ENCODE peak calls at places on chromosome 16, in eight cellular contexts. X is adrenal gland, E is A549, D is IMR-90, Z is prostate gland, A is Peyer's patch, L is gastrocnemius medialis, U is body of pancreas. R is an unnamed sample.

GRCh38 chr16:86508947-86509758 is 1.2 kb upstream of the FOXF1 start:
- DNase-seq in X (no peak), E (no peak), D (peak), Z (no peak), A (no peak), L (no peak), U (peak), R (peak)

GRCh38 chr16:22189473-22190168 is 16.5 kb upstream of the EEF2K start:
- DNase-seq in X (peak), E (no peak), D (peak), Z (peak), A (peak), L (peak), U (peak), R (peak)

GRCh38 chr16:64996641-64997040 is 125.2 kb downstream of the CDH11 start:
- DNase-seq in X (no peak), E (no peak), D (no peak), Z (no peak), A (no peak), L (no peak), U (no peak), R (no peak)

GRCh38 chr16:10558746-10559641 is 21.4 kb downstream of the EMP2 start:
- DNase-seq in X (peak), E (no peak), D (no peak), Z (peak), A (no peak), L (peak), U (peak), R (peak)

GRCh38 chr16:57887711-57888110 is 83.2 kb downstream of the CNGB1 start:
- DNase-seq in X (no peak), E (no peak), D (no peak), Z (no peak), A (no peak), L (no peak), U (no peak), R (no peak)

GRCh38 chr16:24853830-24854229 is 8.1 kb downstream of the SLC5A11 start:
- DNase-seq in X (no peak), E (peak), D (peak), Z (peak), A (no peak), L (no peak), U (no peak), R (no peak)

GRCh38 chr16:17839272-17839671 is 368.5 kb upstream of the XYLT1 start:
- DNase-seq in X (no peak), E (no peak), D (no peak), Z (no peak), A (no peak), L (no peak), U (no peak), R (no peak)

GRCh38 chr16:77579283-77579985 is 142.9 kb upstream of the NUDT7 start:
- DNase-seq in X (no peak), E (no peak), D (peak), Z (no peak), A (no peak), L (no peak), U (no peak), R (no peak)

GRCh38 chr16:13629704-13630103 is 290.2 kb upstream of the ERCC4 start:
- DNase-seq in X (no peak), E (no peak), D (no peak), Z (no peak), A (no peak), L (no peak), U (no peak), R (no peak)

GRCh38 chr16:56419740-56420548 is 5.4 kb downstream of the AMFR start:
- DNase-seq in X (no peak), E (no peak), D (no peak), Z (no peak), A (no peak), L (no peak), U (no peak), R (no peak)

GRCh38 chr16:80580109-80580832 is 39.5 kb downstream of the DYNLRB2 start:
- DNase-seq in X (no peak), E (no peak), D (peak), Z (no peak), A (peak), L (no peak), U (no peak), R (no peak)

GRCh38 chr16:85094812-85095211 is 17.5 kb downstream of the CIBAR2 start:
- DNase-seq in X (no peak), E (no peak), D (no peak), Z (no peak), A (no peak), L (no peak), U (no peak), R (no peak)

GRCh38 chr16:10069374-10069773 is 112.9 kb downstream of the GRIN2A start:
- DNase-seq in X (no peak), E (no peak), D (no peak), Z (no peak), A (no peak), L (no peak), U (no peak), R (no peak)

GRCh38 chr16:21628772-21629171 is 23.6 kb downstream of the IGSF6 start:
- DNase-seq in X (no peak), E (no peak), D (peak), Z (no peak), A (no peak), L (no peak), U (no peak), R (no peak)

GRCh38 chr16:66948034-66948821 is 12.8 kb upstream of the CES3 start:
- DNase-seq in X (no peak), E (no peak), D (no peak), Z (no peak), A (no peak), L (peak), U (no peak), R (peak)

GRCh38 chr16:75621170-75621477 is 2.0 kb downstream of the ADAT1 start:
- DNase-seq in X (no peak), E (peak), D (peak), Z (no peak), A (no peak), L (no peak), U (no peak), R (no peak)

GRCh38 chr16:17364319-17365210 is 106.2 kb downstream of the XYLT1 start:
- DNase-seq in X (no peak), E (no peak), D (peak), Z (peak), A (peak), L (no peak), U (no peak), R (no peak)

GRCh38 chr16:20944861-20945390 is 44.4 kb downstream of the LYRM1 start:
- DNase-seq in X (no peak), E (no peak), D (peak), Z (no peak), A (no peak), L (no peak), U (no peak), R (no peak)

DNA sequence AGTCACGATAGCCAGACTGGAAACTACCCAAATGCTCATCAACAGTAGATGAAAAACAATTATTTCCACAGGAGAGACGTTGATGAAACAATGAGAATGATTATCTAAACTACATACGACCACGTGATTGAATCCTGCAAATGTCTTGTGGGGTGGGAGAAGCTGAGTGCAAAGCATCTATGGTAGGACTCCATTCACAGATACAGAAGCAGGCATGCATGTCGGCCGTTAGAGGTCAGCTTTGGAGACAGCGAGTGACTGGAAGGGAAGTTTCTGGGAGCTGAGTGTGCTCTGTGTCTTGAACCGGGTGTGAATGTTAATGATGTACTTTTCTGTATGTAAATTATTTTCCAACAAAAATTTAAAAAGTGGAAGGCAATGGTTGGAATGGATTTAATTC is 71.5 kb upstream of the DNAJA2 start:
- DNase-seq in X (no peak), E (no peak), D (no peak), Z (no peak), A (no peak), L (no peak), U (no peak), R (no peak)
- TF ChIP-seq CTCF in X (no peak), E (no peak), D (no peak), Z (no peak), A (no peak), L (no peak), U (no peak), R (no peak)

DNA sequence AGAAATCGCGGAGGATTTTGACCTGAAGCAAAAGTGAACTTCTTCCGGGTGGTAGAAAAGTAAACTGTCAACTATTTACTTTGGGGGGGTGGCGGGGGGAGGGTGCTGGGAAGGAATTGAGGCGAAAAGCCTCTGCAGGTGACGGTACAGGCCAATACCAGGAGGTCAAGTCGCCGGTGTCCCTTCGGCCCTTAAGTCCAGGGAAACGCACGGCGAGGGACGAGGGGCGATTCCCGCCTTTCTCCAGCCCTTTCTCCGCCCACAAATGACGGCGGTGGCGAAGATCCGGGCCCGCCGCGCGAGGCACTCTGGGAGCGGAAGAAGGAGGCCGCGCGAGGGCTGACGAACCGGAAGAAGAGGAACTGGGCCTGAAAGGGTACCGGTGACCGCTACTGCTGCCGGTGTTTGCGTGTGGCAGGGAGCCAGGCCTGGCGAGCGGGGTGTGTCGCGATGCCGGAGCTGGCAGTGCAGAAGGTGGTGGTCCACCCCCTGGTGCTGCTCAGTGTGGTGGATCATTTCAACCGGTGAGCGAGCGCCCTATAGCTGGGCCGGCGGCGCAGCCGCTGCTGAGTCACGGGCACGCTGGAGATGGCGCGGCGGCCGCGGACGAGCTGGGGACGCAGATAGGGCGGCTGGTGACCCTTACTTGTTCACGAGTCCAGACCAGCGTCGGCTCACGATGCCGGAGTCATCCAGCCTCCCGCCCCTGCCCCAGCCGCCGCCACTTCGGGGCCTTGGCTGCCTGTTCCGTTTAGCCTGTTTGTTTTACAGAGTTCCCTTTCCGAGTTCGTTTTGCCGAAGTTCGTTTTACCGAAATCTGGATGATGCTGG is at the start of gene PSMD7:
- DNase-seq in X (peak), E (peak), D (peak), Z (peak), A (peak), L (peak), U (peak), R (peak)
- TF ChIP-seq POLR2A in X (peak), E (peak), D (peak), Z (peak), A (peak), L (peak), U (peak), R (peak)

GRCh38 chr16:49546059-49546458 is 172.5 kb downstream of the C16orf78 start:
- DNase-seq in X (no peak), E (no peak), D (no peak), Z (no peak), A (no peak), L (no peak), U (no peak), R (no peak)

GRCh38 chr16:49543315-49543946 is 169.8 kb downstream of the C16orf78 start:
- DNase-seq in X (no peak), E (no peak), D (no peak), Z (no peak), A (no peak), L (peak), U (no peak), R (no peak)

GRCh38 chr16:49546735-49547134 is 173.1 kb downstream of the C16orf78 start:
- DNase-seq in X (no peak), E (no peak), D (no peak), Z (no peak), A (no peak), L (no peak), U (no peak), R (no peak)

GRCh38 chr16:49544828-49545227 is 171.2 kb downstream of the C16orf78 start:
- DNase-seq in X (no peak), E (no peak), D (no peak), Z (no peak), A (no peak), L (peak), U (no peak), R (no peak)

GRCh38 chr16:49545243-49545642 is 171.6 kb downstream of the C16orf78 start:
- DNase-seq in X (no peak), E (no peak), D (no peak), Z (no peak), A (no peak), L (no peak), U (no peak), R (no peak)
- TF ChIP-seq CTCF in X (no peak), E (no peak), D (no peak), Z (no peak), A (no peak), L (no peak), U (no peak), R (no peak)

GRCh38 chr16:27028713-27029112 is 38.0 kb upstream of the C16orf82 start:
- DNase-seq in X (no peak), E (no peak), D (no peak), Z (no peak), A (no peak), L (no peak), U (no peak), R (no peak)

GRCh38 chr16:27029525-27029924 is 37.2 kb upstream of the C16orf82 start:
- DNase-seq in X (no peak), E (no peak), D (no peak), Z (no peak), A (no peak), L (no peak), U (no peak), R (no peak)

GRCh38 chr16:27033281-27033680 is 33.4 kb upstream of the C16orf82 start:
- DNase-seq in X (no peak), E (no peak), D (no peak), Z (no peak), A (no peak), L (no peak), U (no peak), R (no peak)
- TF ChIP-seq POLR2A in X (no peak), E (no peak), D (no peak), Z (no peak), A (no peak), L (no peak), U (no peak), R (no peak)

GRCh38 chr16:87803385-87803784 is 37.6 kb upstream of the KLHDC4 start:
- DNase-seq in X (no peak), E (no peak), D (no peak), Z (no peak), A (no peak), L (no peak), U (no peak), R (no peak)
- TF ChIP-seq CTCF in X (no peak), E (no peak), D (no peak), Z (no peak), A (no peak), L (no peak), U (no peak), R (no peak)

R was measured in right lobe of liver.